ENCODE peak calls at places on chromosomes 7 and 10, in five cellular contexts. N is fibroblast of lung, H is body of pancreas, D is psoas muscle, P is ecto neural progenitor cell. E is an unnamed sample.

GRCh38 chr10:127337801-127338200 is 141.4 kb upstream of the INSYN2A start:
- DNase-seq in D (no peak), N (no peak), H (no peak), P (no peak), E (no peak)

GRCh38 chr10:31101123-31101522 is 69.5 kb upstream of the ZNF438 start:
- DNase-seq in N (peak), P (no peak), D (no peak), H (peak), E (no peak)

GRCh38 chr7:158616050-158616449 is 28.4 kb upstream of the PTPRN2 start:
- DNase-seq in P (no peak), H (no peak), N (no peak), D (no peak), E (no peak)

GRCh38 chr10:116848032-116848911 is 1.0 kb upstream of the ENO4 start:
- DNase-seq in P (no peak), D (no peak), H (peak), N (peak), E (peak)

GRCh38 chr10:129021597-129022304 is 445.3 kb upstream of the MGMT start:
- DNase-seq in D (no peak), N (no peak), P (peak), H (no peak), E (no peak)

GRCh38 chr7:87567052-87567451 is 33.6 kb downstream of the ABCB1 start:
- DNase-seq in H (no peak), N (peak), P (no peak), D (no peak), E (no peak)

GRCh38 chr7:133364959-133365680 is 112.2 kb downstream of the EXOC4 start:
- DNase-seq in D (no peak), H (no peak), P (no peak), N (peak), E (no peak)

GRCh38 chr7:73515184-73515583 is 6.9 kb downstream of the BAZ1B start:
- DNase-seq in H (no peak), D (no peak), N (no peak), P (no peak), E (no peak)

GRCh38 chr10:124149143-124149542 is 55.7 kb upstream of the CHST15 start:
- DNase-seq in H (no peak), P (no peak), N (no peak), D (no peak), E (no peak)

GRCh38 chr10:126137557-126138221 is 241.3 kb downstream of the FANK1 start:
- DNase-seq in H (no peak), N (peak), D (no peak), P (no peak), E (no peak)

GRCh38 chr10:44985175-44985681 is 6.6 kb upstream of the DEPP1 start:
- DNase-seq in H (no peak), P (no peak), D (no peak), N (no peak), E (no peak)

E was measured in DMS79 treated with DMSO at 0.1 percent for 48 hours.